ENCODE peak calls at places on chromosomes 4 and X, in five cellular contexts. O is CD4-positive, CD25-positive, alpha-beta regulatory T cell; L is naive thymus-derived CD4-positive, alpha-beta T cell; N is aorta; R is lower lobe of right lung. F is an unnamed sample.

GRCh38 chr4:76966024-76966579 is 16.6 kb downstream of the SEPTIN11 start:
- DNase-seq in R (no peak), L (no peak), N (no peak), O (no peak), F (no peak)

GRCh38 chrX:103562801-103563200 is 22.5 kb upstream of the TCEAL4 start:
- DNase-seq in N (no peak), L (no peak), O (no peak), R (no peak), F (no peak)

GRCh38 chr4:133188433-133189175 is 39.5 kb downstream of the PCDH10 start:
- DNase-seq in N (no peak), R (no peak), O (no peak), L (no peak), F (no peak)

GRCh38 chr4:79983431-79983830 is 89.6 kb downstream of the ANTXR2 start:
- DNase-seq in O (no peak), R (no peak), N (no peak), L (no peak), F (no peak)

GRCh38 chr4:145937021-145937861 is 1.4 kb downstream of the ZNF827 start:
- DNase-seq in L (peak; percentile 62), O (peak; percentile 52), R (peak; percentile 65), N (peak; percentile 86), F (peak; percentile 15)

GRCh38 chr4:47406408-47406807 is 57.1 kb downstream of the COMMD8 start:
- DNase-seq in N (no peak), R (no peak), L (no peak), O (no peak), F (no peak)

GRCh38 chr4:112272292-112272691 is 13.4 kb downstream of the TIFA start:
- DNase-seq in O (no peak), N (no peak), R (no peak), L (no peak), F (no peak)

GRCh38 chrX:30657542-30658238 is 4.5 kb downstream of the GK start:
- DNase-seq in O (peak; percentile 50), L (no peak), N (no peak), R (no peak), F (no peak)

GRCh38 chr4:112552668-112553067 is 36.7 kb upstream of the NEUROG2 start:
- DNase-seq in O (no peak), N (no peak), R (no peak), L (no peak), F (no peak)

GRCh38 chr4:152072001-152072485 is 311.2 kb upstream of the GATB start:
- DNase-seq in R (no peak), L (no peak), O (no peak), N (no peak), F (no peak)

GRCh38 chr4:113440366-113440765 is 321.2 kb downstream of the CAMK2D start:
- DNase-seq in R (no peak), L (no peak), O (no peak), N (no peak), F (no peak)

GRCh38 chrX:96685205-96686099 is 810 bp downstream of the DIAPH2 start:
- DNase-seq in O (peak; percentile 55), R (peak; percentile 54), N (peak; percentile 77), L (peak; percentile 60), F (peak; percentile 8)

GRCh38 chrX:101799387-101799786 is 132.4 kb downstream of the ZMAT1 start:
- DNase-seq in N (peak; percentile 84), O (peak; percentile 89), R (peak; percentile 83), L (peak; percentile 65), F (peak; percentile 46)

GRCh38 chr4:21768349-21769310 is 179.9 kb downstream of the KCNIP4 start:
- DNase-seq in R (no peak), L (no peak), N (no peak), O (peak; percentile 30), F (no peak)

GRCh38 chr4:108355523-108356208 is 186.9 kb upstream of the LEF1 start:
- DNase-seq in R (no peak), N (no peak), O (peak; percentile 83), L (peak; percentile 28), F (no peak)

GRCh38 chr4:74805601-74806000 is 11.3 kb upstream of the BTC start:
- DNase-seq in O (no peak), N (no peak), R (no peak), L (no peak), F (no peak)

GRCh38 chr4:111435986-111436744 is 709.1 kb upstream of the FAM241A start:
- DNase-seq in N (no peak), R (no peak), L (no peak), O (no peak), F (no peak)

GRCh38 chr4:150078996-150079581 is 844 bp downstream of the DCLK2 start:
- DNase-seq in N (peak; percentile 79), R (peak; percentile 55), O (peak; percentile 33), L (peak; percentile 22), F (no peak)

GRCh38 chr4:181301735-181302380 is 941.3 kb upstream of the TENM3 start:
- DNase-seq in R (peak; percentile 58), N (no peak), L (no peak), O (peak; percentile 6), F (no peak)

GRCh38 chrX:119753639-119754257 is 4.6 kb upstream of the SOWAHD start:
- DNase-seq in N (no peak), R (no peak), L (no peak), O (peak; percentile 87), F (no peak)

GRCh38 chrX:153719238-153719637 is 4.9 kb downstream of the BCAP31 start:
- DNase-seq in O (no peak), R (no peak), N (no peak), L (no peak), F (no peak)

GRCh38 chr4:139311909-139312308 is 9.6 kb upstream of the NDUFC1 start:
- DNase-seq in R (no peak), O (no peak), N (no peak), L (no peak), F (no peak)

GRCh38 chr4:140448830-140449229 is 21.4 kb upstream of the CLGN start:
- DNase-seq in N (no peak), L (no peak), R (no peak), O (no peak), F (no peak)

GRCh38 chrX:154013614-154014360 is 5.9 kb downstream of the IRAK1 start:
- DNase-seq in R (peak; percentile 56), O (peak; percentile 52), L (peak; percentile 47), N (no peak), F (peak; percentile 32)

GRCh38 chr4:113610542-113610941 is 151.0 kb downstream of the CAMK2D start:
- DNase-seq in O (no peak), N (no peak), R (no peak), L (no peak), F (no peak)

GRCh38 chr4:169068423-169068822 is 58.4 kb upstream of the CBR4 start:
- DNase-seq in N (no peak), R (no peak), O (no peak), L (no peak), F (no peak)

GRCh38 chr4:172142331-172142738 is 329.1 kb downstream of the GALNTL6 start:
- DNase-seq in L (no peak), R (no peak), N (no peak), O (no peak), F (no peak)

GRCh38 chr4:16413794-16414555 is 187.7 kb upstream of the TAPT1 start:
- DNase-seq in L (no peak), O (no peak), R (no peak), N (no peak), F (no peak)

GRCh38 chrX:10620121-10620699 is at the start of gene MID1:
- DNase-seq in R (peak; percentile 64), L (no peak), N (peak; percentile 83), O (peak; percentile 10), F (no peak)

GRCh38 chr4:147108409-147108808 is 162.7 kb upstream of the TTC29 start:
- DNase-seq in N (no peak), R (no peak), L (no peak), O (no peak), F (no peak)

GRCh38 chr4:101290651-101291050 is 56.7 kb downstream of the PPP3CA start:
- DNase-seq in L (no peak), O (no peak), N (no peak), R (no peak), F (no peak)

GRCh38 chr4:7987148-7987989 is 47.7 kb upstream of the AFAP1 start:
- DNase-seq in L (peak; percentile 74), N (no peak), O (peak; percentile 74), R (peak; percentile 69), F (peak; percentile 52)

GRCh38 chrX:74602142-74602541 is 12.3 kb downstream of the RLIM start:
- DNase-seq in O (no peak), R (no peak), L (no peak), N (no peak), F (no peak)

DNA sequence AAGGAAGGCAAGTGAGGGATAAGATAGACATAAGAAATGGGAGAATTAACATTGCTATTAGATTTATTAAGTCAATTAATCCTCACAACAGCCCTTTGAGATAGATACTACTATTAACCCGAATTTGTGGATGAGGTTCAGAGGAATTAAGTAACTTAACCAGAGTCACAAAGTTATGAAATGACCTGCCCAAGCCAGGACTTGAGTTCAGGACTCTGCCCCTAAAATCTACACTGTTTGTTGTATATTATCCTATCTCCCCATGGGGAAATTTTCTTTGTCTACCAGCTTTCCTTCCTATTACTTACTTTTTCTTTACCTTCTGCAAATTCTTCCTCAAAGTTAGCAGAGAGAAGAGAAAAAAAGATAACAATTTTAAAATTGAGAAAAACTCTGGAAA is 33.4 kb upstream of the UBQLN2 start:
- DNase-seq in L (no peak), O (no peak), R (no peak), N (no peak), F (no peak)
- H3K9me3 ChIP-seq in L (no peaks in the 10 kb centered on the region), O (no peaks in the 10 kb centered on the region), R (no peaks in the 10 kb centered on the region), N (no peaks in the 10 kb centered on the region), F (no peaks in the 10 kb centered on the region)

GRCh38 chrX:70497026-70497425 is 52.4 kb downstream of the DLG3 start:
- DNase-seq in N (no peak), R (no peak), O (no peak), L (no peak), F (no peak)

GRCh38 chrX:70494441-70494840 is 49.8 kb downstream of the DLG3 start:
- DNase-seq in N (no peak), L (no peak), R (no peak), O (no peak), F (no peak)

GRCh38 chrX:70500826-70501225 is 56.2 kb downstream of the DLG3 start:
- DNase-seq in O (no peak), N (no peak), L (no peak), R (no peak), F (no peak)

GRCh38 chrX:70498129-70498528 is 53.5 kb downstream of the DLG3 start:
- DNase-seq in R (no peak), L (no peak), N (no peak), O (no peak), F (no peak)

GRCh38 chrX:70496491-70496890 is 51.9 kb downstream of the DLG3 start:
- DNase-seq in N (no peak), L (no peak), O (no peak), R (no peak), F (no peak)
- H3K9me3 ChIP-seq in N (no peaks in the 10 kb centered on the region), L (no peaks in the 10 kb centered on the region), O (no peaks in the 10 kb centered on the region), R (no peaks in the 10 kb centered on the region), F (no peaks in the 10 kb centered on the region)

DNA sequence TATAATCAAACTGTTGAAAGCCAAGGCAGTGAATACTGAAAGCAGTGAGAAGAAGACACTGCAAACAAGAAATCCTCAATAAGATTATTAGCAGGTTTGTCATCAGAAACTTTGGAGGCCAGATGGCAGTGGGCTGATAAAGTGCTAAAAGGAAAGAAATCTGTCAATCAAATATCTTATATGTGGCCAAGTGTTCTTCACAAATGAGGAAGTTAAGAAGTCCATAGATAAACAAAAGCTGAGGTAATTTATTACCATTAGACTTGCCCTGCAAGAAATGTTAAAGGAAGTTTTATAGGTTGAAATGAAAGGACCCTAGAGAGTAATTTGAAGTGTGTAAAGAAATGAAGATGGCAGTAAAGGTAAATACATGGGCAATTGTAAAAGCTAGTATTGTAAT is 586.6 kb downstream of the RAPGEF2 start:
- DNase-seq in R (no peak), O (no peak), N (no peak), L (no peak), F (no peak)
- H3K9me3 ChIP-seq in R (peaks cover 20% of the 10 kb centered on the region), O (peaks cover 11% of the 10 kb centered on the region), N (peaks cover 2% of the 10 kb centered on the region), L (no peaks in the 10 kb centered on the region), F (peaks cover 2% of the 10 kb centered on the region)

GRCh38 chr4:88360256-88360655 is 18.4 kb upstream of the HERC6 start:
- DNase-seq in R (no peak), O (no peak), N (no peak), L (no peak), F (no peak)
- H3K9me3 ChIP-seq in R (peaks cover 4% of the 10 kb centered on the region), O (peaks cover 6% of the 10 kb centered on the region), N (peaks cover 1% of the 10 kb centered on the region), L (peaks cover 4% of the 10 kb centered on the region), F (no peaks in the 10 kb centered on the region)

F was measured in T-helper 17 cell.